ENCODE peak calls at places on chromosomes 3 and 15, in five cellular contexts. H is transverse colon, E is testis, Q is esophagus muscularis mucosa, I is A549. V is an unnamed sample.

GRCh38 chr3:183027276-183027675 is 46.9 kb upstream of the DCUN1D1 start:
- DNase-seq in H (no peak), E (no peak), I (no peak), Q (no peak), V (no peak)

GRCh38 chr3:41200669-41201021 is 1.3 kb downstream of the CTNNB1 start:
- DNase-seq in Q (no peak), I (no peak), E (peak), H (peak), V (no peak)

GRCh38 chr3:135806342-135806741 is 159.2 kb upstream of the PPP2R3A start:
- DNase-seq in Q (no peak), H (no peak), I (no peak), E (peak), V (no peak)

GRCh38 chr3:186044973-186045372 is 63.9 kb downstream of the ETV5 start:
- DNase-seq in I (no peak), Q (peak), H (no peak), E (peak), V (no peak)

GRCh38 chr3:68972358-68972979 is 40.1 kb upstream of the TAFA4 start:
- DNase-seq in H (peak), E (peak), Q (peak), I (peak), V (no peak)

GRCh38 chr3:129942296-129942695 is 32.2 kb upstream of the TRH start:
- DNase-seq in H (peak), Q (no peak), I (peak), E (peak), V (peak)

GRCh38 chr3:175941352-175941751 is 1082.2 kb downstream of the NAALADL2 start:
- DNase-seq in E (peak), Q (no peak), H (no peak), I (no peak), V (no peak)

GRCh38 chr3:65597225-65597951 is 441.3 kb downstream of the MAGI1 start:
- DNase-seq in H (peak), Q (no peak), I (no peak), E (peak), V (no peak)

GRCh38 chr3:105747056-105747455 is 121.8 kb downstream of the CBLB start:
- DNase-seq in E (no peak), I (peak), H (no peak), Q (no peak), V (no peak)

GRCh38 chr3:32442766-32443165 is 51.1 kb downstream of the CMTM7 start:
- DNase-seq in E (no peak), H (no peak), Q (peak), I (no peak), V (no peak)

GRCh38 chr3:10299679-10300078 is 6.9 kb upstream of the GHRL start:
- DNase-seq in Q (no peak), H (no peak), I (no peak), E (no peak), V (no peak)
- TF ChIP-seq POLR2A in Q (no peak), H (no peak), I (no peak), E (no peak), V (no peak)

GRCh38 chr3:125139386-125139785 is 73.2 kb downstream of the SLC12A8 start:
- DNase-seq in Q (no peak), E (no peak), H (no peak), I (no peak), V (no peak)

GRCh38 chr3:125140011-125140813 is 72.3 kb downstream of the SLC12A8 start:
- DNase-seq in E (no peak), I (no peak), Q (no peak), H (no peak), V (no peak)

GRCh38 chr3:125142418-125142778 is 70.2 kb downstream of the SLC12A8 start:
- DNase-seq in I (no peak), Q (no peak), E (no peak), H (no peak), V (no peak)

GRCh38 chr3:125141596-125142417 is 70.7 kb downstream of the SLC12A8 start:
- DNase-seq in I (no peak), E (peak), H (peak), Q (no peak), V (peak)

GRCh38 chr3:125140817-125141595 is 71.5 kb downstream of the SLC12A8 start:
- DNase-seq in Q (no peak), E (no peak), H (no peak), I (no peak), V (no peak)
- H3K27ac ChIP-seq in Q (peak), E (peak), H (peak), I (no peak), V (peak)

GRCh38 chr3:15041950-15042349 is 23.2 kb downstream of the MRPS25 start:
- DNase-seq in H (no peak), Q (no peak), I (no peak), E (no peak), V (no peak)

GRCh38 chr3:15038306-15038705 is 26.8 kb downstream of the MRPS25 start:
- DNase-seq in I (no peak), Q (no peak), E (no peak), H (no peak), V (no peak)

GRCh38 chr3:15042936-15043335 is 22.2 kb downstream of the MRPS25 start:
- DNase-seq in H (no peak), Q (no peak), I (no peak), E (no peak), V (no peak)

GRCh38 chr3:15043772-15044171 is 21.3 kb downstream of the MRPS25 start:
- DNase-seq in H (no peak), E (no peak), Q (no peak), I (no peak), V (no peak)

DNA sequence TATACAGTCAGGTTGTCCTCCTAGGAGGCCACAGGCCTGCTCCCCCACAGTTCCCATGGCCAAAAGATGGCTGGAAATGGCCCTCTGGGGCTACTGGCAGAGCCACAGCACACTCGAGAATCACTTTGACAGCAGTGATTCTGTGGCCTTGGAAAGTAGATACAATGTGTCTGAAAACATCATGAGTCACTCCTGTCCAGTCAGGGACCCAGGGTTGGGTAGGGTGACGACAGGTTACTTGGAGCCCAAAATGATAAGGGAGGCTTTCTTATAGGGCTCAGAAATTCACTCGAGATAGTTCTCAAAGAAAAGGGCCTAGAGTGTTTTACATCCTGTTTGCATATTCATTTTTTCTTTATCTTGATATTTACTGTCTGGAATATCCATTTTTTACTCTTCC is 24.3 kb downstream of the MRPS25 start:
- DNase-seq in E (peak), H (no peak), I (no peak), Q (no peak), V (no peak)
- TF ChIP-seq POLR2A in E (no peak), H (no peak), I (no peak), Q (no peak), V (no peak)

GRCh38 chr15:80523746-80524145 is 119.6 kb downstream of the ARNT2 start:
- DNase-seq in Q (no peak), E (no peak), I (no peak), H (no peak), V (no peak)
- H3K27ac ChIP-seq in Q (no peak), E (no peak), I (no peak), H (no peak), V (no peak)

GRCh38 chr15:23039151-23039916 is at the start of gene TUBGCP5:
- DNase-seq in Q (peak), I (peak), H (peak), E (peak), V (peak)
- TF ChIP-seq POLR2A in Q (peak), I (peak), H (peak), E (peak), V (no peak)

DNA sequence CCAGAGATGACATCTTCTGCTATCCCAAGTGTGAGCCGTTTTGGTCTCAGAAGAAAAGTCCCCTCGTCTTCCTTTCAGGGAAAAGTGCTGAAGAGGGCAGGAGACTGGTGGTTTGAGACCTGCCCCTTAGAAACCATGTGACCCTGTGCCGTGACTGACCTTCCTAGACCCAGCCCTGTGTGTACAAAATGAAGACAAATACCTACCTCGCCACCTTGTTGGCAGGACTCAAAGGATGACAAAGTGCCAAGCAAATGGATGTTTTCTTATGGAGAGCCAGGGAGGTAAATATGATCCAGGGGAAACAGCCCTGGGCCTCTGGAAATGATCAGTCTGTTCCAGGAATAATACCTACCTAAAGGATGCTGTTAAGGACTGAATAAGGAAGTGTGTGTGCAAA is 41.3 kb downstream of the FAM174B start:
- DNase-seq in Q (no peak), H (no peak), E (no peak), I (no peak), V (no peak)
- H3K27ac ChIP-seq in Q (no peak), H (no peak), E (no peak), I (no peak), V (no peak)

DNA sequence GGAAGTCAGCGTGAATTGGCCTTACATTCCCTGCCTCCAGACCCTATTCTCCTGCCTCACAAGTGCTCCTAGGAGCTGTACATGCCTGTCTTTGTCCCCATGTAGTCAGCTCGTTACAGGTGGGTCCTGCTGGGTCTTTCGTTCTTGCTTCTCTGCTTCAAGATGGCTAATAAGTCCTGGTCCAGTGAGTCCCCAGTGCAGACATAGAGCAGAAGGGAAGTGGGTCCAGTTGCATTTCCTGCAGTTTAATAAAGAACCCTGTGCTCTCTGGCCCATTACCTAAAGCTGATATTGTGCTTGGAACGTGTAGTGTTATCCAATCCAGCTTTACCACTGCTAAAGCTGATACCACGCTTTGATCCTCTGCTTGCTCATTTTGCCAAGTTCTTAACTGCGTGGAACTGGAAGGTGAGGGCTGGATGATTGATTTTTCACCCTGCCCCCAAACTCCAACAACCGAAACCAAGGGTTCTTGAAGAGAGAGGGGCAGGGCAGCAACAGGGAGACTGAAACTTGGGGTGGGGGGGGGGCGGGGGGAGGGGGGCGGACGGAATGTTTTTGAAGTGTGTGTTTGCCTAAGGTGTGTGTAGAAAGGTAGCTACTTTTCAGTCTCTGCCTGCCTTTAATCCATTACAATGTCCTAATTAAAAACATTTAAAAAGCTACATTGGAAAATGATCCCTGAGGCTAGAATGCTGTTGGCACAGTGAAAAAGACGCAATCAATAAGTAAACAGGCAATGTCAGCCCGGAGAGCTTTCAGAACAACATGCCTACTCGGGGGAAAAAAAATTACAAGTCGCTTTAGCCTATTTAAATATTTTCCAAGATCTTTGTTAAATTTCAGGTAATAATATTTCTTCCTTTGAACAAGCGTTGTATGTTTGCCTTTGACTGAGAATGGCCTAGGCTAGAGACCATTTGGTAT is 46.3 kb upstream of the CD47 start:
- DNase-seq in I (no peak), H (no peak), Q (no peak), E (no peak), V (no peak)
- TF ChIP-seq POLR2A in I (no peak), H (no peak), Q (no peak), E (no peak), V (no peak)

DNA sequence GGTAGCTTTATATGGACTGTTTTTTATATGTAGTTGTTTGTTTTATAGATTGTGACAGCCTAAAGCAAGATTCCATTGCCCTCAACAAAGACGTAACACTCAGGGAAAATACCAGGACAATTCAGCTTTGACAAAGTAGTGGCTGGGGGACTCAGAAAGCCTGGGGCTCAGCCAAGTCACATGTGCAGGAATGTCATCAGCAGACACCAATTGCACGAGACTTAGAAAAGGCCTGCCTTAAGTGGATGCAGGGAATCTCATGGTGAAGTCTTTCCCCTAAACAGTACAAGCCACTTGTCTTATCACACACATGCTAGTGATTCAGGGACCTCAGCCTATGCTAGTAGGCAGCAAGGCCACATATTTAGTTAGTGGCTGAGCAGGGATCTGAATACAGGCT is 381.8 kb upstream of the THBS1 start:
- DNase-seq in E (no peak), Q (no peak), H (peak), I (no peak), V (no peak)
- H3K27ac ChIP-seq in E (no peak), Q (no peak), H (peak), I (peak), V (no peak)

GRCh38 chr15:44720460-44721185 is 9.3 kb downstream of the B2M start:
- DNase-seq in Q (no peak), H (no peak), I (no peak), E (no peak), V (no peak)
- TF ChIP-seq POLR2A in Q (no peak), H (no peak), I (no peak), E (no peak), V (no peak)

GRCh38 chr3:45123030-45123429 is 23.1 kb downstream of the CDCP1 start:
- DNase-seq in E (no peak), H (no peak), Q (no peak), I (peak), V (no peak)

GRCh38 chr3:45118615-45119062 is 27.5 kb downstream of the CDCP1 start:
- DNase-seq in H (no peak), I (no peak), E (no peak), Q (no peak), V (no peak)

GRCh38 chr3:45119824-45120614 is 26.2 kb downstream of the CDCP1 start:
- DNase-seq in E (no peak), Q (no peak), H (no peak), I (no peak), V (no peak)

GRCh38 chr3:45123841-45124269 is 22.3 kb downstream of the CDCP1 start:
- DNase-seq in E (no peak), I (peak), Q (no peak), H (no peak), V (no peak)

GRCh38 chr3:45120615-45121158 is 25.5 kb downstream of the CDCP1 start:
- DNase-seq in H (no peak), Q (no peak), E (no peak), I (no peak), V (no peak)
- H3K27ac ChIP-seq in H (peak), Q (no peak), E (no peak), I (peak), V (no peak)

V was measured in spleen.